ENCODE peak calls at places on chromosomes 2 and 18, in seven cellular contexts. One of them, this sample, is unnamed.

GRCh38 chr18:73793386-73793785 is 354.2 kb downstream of the FBXO15 start:
- DNase-seq in neural progenitor cell: no peak
- DNase-seq in lower lobe of right lung: no peak
- DNase-seq in Peyer's patch: no peak
- DNase-seq in mammary epithelial cell: peak; percentile 52
- DNase-seq in MM.1S: no peak
- DNase-seq in fibroblast of the aortic adventitia: peak; percentile 84
- DNase-seq in this sample: no peak

GRCh38 chr18:55290898-55291297 is 297.1 kb downstream of the TCF4 start:
- DNase-seq in neural progenitor cell: no peak
- DNase-seq in fibroblast of the aortic adventitia: no peak
- DNase-seq in MM.1S: no peak
- DNase-seq in lower lobe of right lung: no peak
- DNase-seq in Peyer's patch: no peak
- DNase-seq in mammary epithelial cell: no peak
- DNase-seq in this sample: no peak

GRCh38 chr18:13266208-13267100 is 47.9 kb downstream of the LDLRAD4 start:
- DNase-seq in lower lobe of right lung: peak; percentile 68
- DNase-seq in mammary epithelial cell: no peak
- DNase-seq in fibroblast of the aortic adventitia: no peak
- DNase-seq in MM.1S: no peak
- DNase-seq in Peyer's patch: peak; percentile 42
- DNase-seq in neural progenitor cell: no peak
- DNase-seq in this sample: no peak

GRCh38 chr2:19886261-19886660 is 15.5 kb downstream of the TTC32 start:
- DNase-seq in neural progenitor cell: no peak
- DNase-seq in mammary epithelial cell: no peak
- DNase-seq in lower lobe of right lung: no peak
- DNase-seq in Peyer's patch: no peak
- DNase-seq in fibroblast of the aortic adventitia: no peak
- DNase-seq in MM.1S: no peak
- DNase-seq in this sample: no peak

GRCh38 chr2:237167038-237167437 is 81.3 kb downstream of the COPS8 start:
- DNase-seq in MM.1S: no peak
- DNase-seq in neural progenitor cell: no peak
- DNase-seq in lower lobe of right lung: no peak
- DNase-seq in fibroblast of the aortic adventitia: no peak
- DNase-seq in mammary epithelial cell: no peak
- DNase-seq in Peyer's patch: no peak
- DNase-seq in this sample: no peak

GRCh38 chr18:79510731-79511141 is 115.0 kb downstream of the NFATC1 start:
- DNase-seq in Peyer's patch: peak; percentile 44
- DNase-seq in neural progenitor cell: no peak
- DNase-seq in MM.1S: no peak
- DNase-seq in mammary epithelial cell: no peak
- DNase-seq in fibroblast of the aortic adventitia: no peak
- DNase-seq in lower lobe of right lung: peak; percentile 30
- DNase-seq in this sample: no peak

GRCh38 chr2:237693281-237694039 is 66.1 kb downstream of the LRRFIP1 start:
- DNase-seq in mammary epithelial cell: peak; percentile 88
- DNase-seq in neural progenitor cell: no peak
- DNase-seq in MM.1S: no peak
- DNase-seq in lower lobe of right lung: no peak
- DNase-seq in fibroblast of the aortic adventitia: peak; percentile 60
- DNase-seq in Peyer's patch: peak; percentile 64
- DNase-seq in this sample: no peak

GRCh38 chr2:36540986-36541750 is 56.8 kb downstream of the FEZ2 start:
- DNase-seq in lower lobe of right lung: no peak
- DNase-seq in fibroblast of the aortic adventitia: no peak
- DNase-seq in neural progenitor cell: no peak
- DNase-seq in MM.1S: no peak
- DNase-seq in Peyer's patch: no peak
- DNase-seq in mammary epithelial cell: no peak
- DNase-seq in this sample: no peak

GRCh38 chr2:224069172-224069571 is 30.1 kb upstream of the SERPINE2 start:
- DNase-seq in MM.1S: no peak
- DNase-seq in mammary epithelial cell: peak; percentile 21
- DNase-seq in Peyer's patch: no peak
- DNase-seq in fibroblast of the aortic adventitia: peak; percentile 78
- DNase-seq in lower lobe of right lung: no peak
- DNase-seq in neural progenitor cell: no peak
- DNase-seq in this sample: no peak

GRCh38 chr2:241842620-241843211 is 16.0 kb downstream of the PDCD1 start:
- DNase-seq in MM.1S: peak; percentile 45
- DNase-seq in neural progenitor cell: no peak
- DNase-seq in mammary epithelial cell: no peak
- DNase-seq in fibroblast of the aortic adventitia: no peak
- DNase-seq in lower lobe of right lung: peak; percentile 75
- DNase-seq in Peyer's patch: peak; percentile 85
- DNase-seq in this sample: no peak

GRCh38 chr2:217621391-217621801 is 381.4 kb downstream of the TNS1 start:
- DNase-seq in MM.1S: no peak
- DNase-seq in neural progenitor cell: no peak
- DNase-seq in fibroblast of the aortic adventitia: no peak
- DNase-seq in Peyer's patch: no peak
- DNase-seq in mammary epithelial cell: no peak
- DNase-seq in lower lobe of right lung: no peak
- DNase-seq in this sample: no peak

GRCh38 chr2:118222643-118223486 is 134.6 kb downstream of the INSIG2 start:
- DNase-seq in fibroblast of the aortic adventitia: peak; percentile 15
- DNase-seq in Peyer's patch: no peak
- DNase-seq in lower lobe of right lung: no peak
- DNase-seq in MM.1S: peak; percentile 27
- DNase-seq in neural progenitor cell: peak; percentile 33
- DNase-seq in mammary epithelial cell: no peak
- DNase-seq in this sample: no peak

GRCh38 chr2:103788875-103789715 is 1027.3 kb downstream of the TMEM182 start:
- DNase-seq in MM.1S: no peak
- DNase-seq in fibroblast of the aortic adventitia: no peak
- DNase-seq in neural progenitor cell: peak; percentile 85
- DNase-seq in lower lobe of right lung: no peak
- DNase-seq in mammary epithelial cell: no peak
- DNase-seq in Peyer's patch: no peak
- DNase-seq in this sample: no peak

GRCh38 chr2:15940661-15941482 is 522 bp downstream of the MYCN start:
- DNase-seq in mammary epithelial cell: peak; percentile 46
- DNase-seq in lower lobe of right lung: no peak
- DNase-seq in fibroblast of the aortic adventitia: no peak
- DNase-seq in MM.1S: no peak
- DNase-seq in Peyer's patch: no peak
- DNase-seq in neural progenitor cell: peak; percentile 76
- DNase-seq in this sample: no peak

GRCh38 chr2:10385933-10386773 is 62.0 kb downstream of the ODC1 start:
- DNase-seq in neural progenitor cell: no peak
- DNase-seq in mammary epithelial cell: no peak
- DNase-seq in MM.1S: no peak
- DNase-seq in lower lobe of right lung: no peak
- DNase-seq in fibroblast of the aortic adventitia: peak; percentile 44
- DNase-seq in Peyer's patch: no peak
- DNase-seq in this sample: no peak

GRCh38 chr2:42045389-42045788 is 2.4 kb upstream of the PKDCC start:
- DNase-seq in lower lobe of right lung: no peak
- DNase-seq in fibroblast of the aortic adventitia: no peak
- DNase-seq in mammary epithelial cell: no peak
- DNase-seq in neural progenitor cell: no peak
- DNase-seq in MM.1S: no peak
- DNase-seq in Peyer's patch: no peak
- DNase-seq in this sample: no peak

GRCh38 chr2:20179755-20180594 is 45.0 kb downstream of the SDC1 start:
- DNase-seq in mammary epithelial cell: peak; percentile 95
- DNase-seq in fibroblast of the aortic adventitia: no peak
- DNase-seq in neural progenitor cell: peak; percentile 78
- DNase-seq in lower lobe of right lung: peak; percentile 88
- DNase-seq in Peyer's patch: peak; percentile 88
- DNase-seq in MM.1S: no peak
- DNase-seq in this sample: no peak

GRCh38 chr2:11742317-11742701 is 4.1 kb upstream of the LPIN1 start:
- DNase-seq in mammary epithelial cell: no peak
- DNase-seq in fibroblast of the aortic adventitia: no peak
- DNase-seq in lower lobe of right lung: no peak
- DNase-seq in MM.1S: no peak
- DNase-seq in neural progenitor cell: no peak
- DNase-seq in Peyer's patch: no peak
- DNase-seq in this sample: no peak

GRCh38 chr2:43319541-43319940 is 93.1 kb upstream of the ZFP36L2 start:
- DNase-seq in mammary epithelial cell: no peak
- DNase-seq in Peyer's patch: no peak
- DNase-seq in lower lobe of right lung: no peak
- DNase-seq in fibroblast of the aortic adventitia: peak; percentile 20
- DNase-seq in neural progenitor cell: no peak
- DNase-seq in MM.1S: no peak
- DNase-seq in this sample: no peak

GRCh38 chr2:172821370-172822338 is 86.0 kb downstream of the RAPGEF4 start:
- DNase-seq in Peyer's patch: no peak
- DNase-seq in MM.1S: no peak
- DNase-seq in mammary epithelial cell: no peak
- DNase-seq in neural progenitor cell: no peak
- DNase-seq in fibroblast of the aortic adventitia: peak; percentile 51
- DNase-seq in lower lobe of right lung: no peak
- DNase-seq in this sample: no peak
- H3K4me3 ChIP-seq in Peyer's patch: no peak overlapping the region
- H3K4me3 ChIP-seq in MM.1S: no peak overlapping the region
- H3K4me3 ChIP-seq in mammary epithelial cell: no peak overlapping the region
- H3K4me3 ChIP-seq in neural progenitor cell: no peak overlapping the region
- H3K4me3 ChIP-seq in fibroblast of the aortic adventitia: no peak overlapping the region
- H3K4me3 ChIP-seq in lower lobe of right lung: peak overlapping the region; percentile 48
- H3K4me3 ChIP-seq in this sample: no peak overlapping the region

GRCh38 chr2:161419338-161419965 is 3.4 kb downstream of the TBR1 start:
- DNase-seq in mammary epithelial cell: no peak
- DNase-seq in Peyer's patch: no peak
- DNase-seq in neural progenitor cell: no peak
- DNase-seq in lower lobe of right lung: no peak
- DNase-seq in fibroblast of the aortic adventitia: no peak
- DNase-seq in MM.1S: no peak
- DNase-seq in this sample: no peak

GRCh38 chr2:161417428-161418274 is 1.6 kb downstream of the TBR1 start:
- DNase-seq in MM.1S: no peak
- DNase-seq in Peyer's patch: no peak
- DNase-seq in mammary epithelial cell: no peak
- DNase-seq in lower lobe of right lung: no peak
- DNase-seq in neural progenitor cell: peak; percentile 23
- DNase-seq in fibroblast of the aortic adventitia: no peak
- DNase-seq in this sample: no peak

GRCh38 chr2:161420406-161421025 is 4.4 kb downstream of the TBR1 start:
- DNase-seq in lower lobe of right lung: no peak
- DNase-seq in Peyer's patch: no peak
- DNase-seq in mammary epithelial cell: no peak
- DNase-seq in fibroblast of the aortic adventitia: no peak
- DNase-seq in neural progenitor cell: peak; percentile 27
- DNase-seq in MM.1S: no peak
- DNase-seq in this sample: no peak

GRCh38 chr2:161418275-161418714 is 2.2 kb downstream of the TBR1 start:
- DNase-seq in MM.1S: no peak
- DNase-seq in mammary epithelial cell: no peak
- DNase-seq in Peyer's patch: no peak
- DNase-seq in lower lobe of right lung: no peak
- DNase-seq in fibroblast of the aortic adventitia: no peak
- DNase-seq in neural progenitor cell: no peak
- DNase-seq in this sample: no peak

DNA sequence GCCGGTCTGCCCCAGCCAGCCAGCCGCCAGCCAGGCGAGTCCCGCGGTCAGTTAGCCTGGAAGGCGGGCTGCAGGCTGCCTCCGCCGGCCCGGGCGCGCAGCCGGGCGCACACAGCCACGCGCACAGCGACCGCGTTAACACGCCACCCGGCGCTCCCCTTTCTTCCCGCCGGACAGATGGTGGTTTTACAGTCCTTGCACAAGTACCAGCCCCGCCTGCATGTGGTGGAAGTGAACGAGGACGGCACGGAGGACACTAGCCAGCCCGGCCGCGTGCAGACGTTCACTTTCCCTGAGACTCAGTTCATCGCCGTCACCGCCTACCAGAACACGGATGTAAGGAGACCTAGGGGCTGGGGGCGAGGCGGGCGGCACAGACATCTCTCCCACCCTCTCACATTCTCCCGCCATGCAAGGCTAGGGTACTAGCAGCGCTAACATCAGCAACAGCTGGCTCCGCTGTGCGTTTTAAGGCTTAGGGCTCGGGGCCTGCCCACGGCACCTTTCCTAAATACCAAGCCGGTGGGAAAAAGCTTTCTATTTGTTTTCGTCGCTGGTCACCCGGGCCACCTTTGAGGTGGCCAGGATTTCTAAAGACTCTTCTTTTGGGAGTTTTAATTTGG is 2.7 kb downstream of the TBR1 start:
- DNase-seq in MM.1S: no peak
- DNase-seq in lower lobe of right lung: no peak
- DNase-seq in Peyer's patch: peak; percentile 51
- DNase-seq in mammary epithelial cell: no peak
- DNase-seq in neural progenitor cell: peak; percentile 82
- DNase-seq in fibroblast of the aortic adventitia: no peak
- DNase-seq in this sample: no peak
- H3K4me3 ChIP-seq in MM.1S: peak overlapping the region; percentile 28
- H3K4me3 ChIP-seq in lower lobe of right lung: no peak overlapping the region
- H3K4me3 ChIP-seq in Peyer's patch: no peak overlapping the region
- H3K4me3 ChIP-seq in mammary epithelial cell: no peak overlapping the region
- H3K4me3 ChIP-seq in neural progenitor cell: peak overlapping the region; percentile 19
- H3K4me3 ChIP-seq in fibroblast of the aortic adventitia: peak overlapping the region; percentile 35
- H3K4me3 ChIP-seq in this sample: no peak overlapping the region

GRCh38 chr18:49563130-49563540 is 1.3 kb downstream of the LIPG start:
- DNase-seq in fibroblast of the aortic adventitia: no peak
- DNase-seq in mammary epithelial cell: peak; percentile 87
- DNase-seq in MM.1S: no peak
- DNase-seq in lower lobe of right lung: no peak
- DNase-seq in Peyer's patch: no peak
- DNase-seq in neural progenitor cell: no peak
- DNase-seq in this sample: no peak

GRCh38 chr18:49564435-49564834 is 2.6 kb downstream of the LIPG start:
- DNase-seq in Peyer's patch: no peak
- DNase-seq in MM.1S: no peak
- DNase-seq in fibroblast of the aortic adventitia: no peak
- DNase-seq in mammary epithelial cell: no peak
- DNase-seq in neural progenitor cell: no peak
- DNase-seq in lower lobe of right lung: no peak
- DNase-seq in this sample: no peak

GRCh38 chr18:49565101-49565500 is 3.2 kb downstream of the LIPG start:
- DNase-seq in Peyer's patch: no peak
- DNase-seq in neural progenitor cell: no peak
- DNase-seq in fibroblast of the aortic adventitia: no peak
- DNase-seq in mammary epithelial cell: no peak
- DNase-seq in MM.1S: no peak
- DNase-seq in lower lobe of right lung: no peak
- DNase-seq in this sample: no peak

GRCh38 chr18:49562481-49563129 is 748 bp downstream of the LIPG start:
- DNase-seq in neural progenitor cell: peak; percentile 64
- DNase-seq in fibroblast of the aortic adventitia: no peak
- DNase-seq in mammary epithelial cell: peak; percentile 57
- DNase-seq in Peyer's patch: no peak
- DNase-seq in lower lobe of right lung: no peak
- DNase-seq in MM.1S: no peak
- DNase-seq in this sample: no peak

GRCh38 chr18:49563701-49564100 is 1.8 kb downstream of the LIPG start:
- DNase-seq in lower lobe of right lung: no peak
- DNase-seq in mammary epithelial cell: peak; percentile 26
- DNase-seq in Peyer's patch: no peak
- DNase-seq in MM.1S: no peak
- DNase-seq in neural progenitor cell: no peak
- DNase-seq in fibroblast of the aortic adventitia: no peak
- DNase-seq in this sample: no peak
- H3K4me3 ChIP-seq in lower lobe of right lung: no peak overlapping the region
- H3K4me3 ChIP-seq in mammary epithelial cell: peak overlapping the region; percentile 70
- H3K4me3 ChIP-seq in Peyer's patch: peak overlapping the region; percentile 31
- H3K4me3 ChIP-seq in MM.1S: no peak overlapping the region
- H3K4me3 ChIP-seq in neural progenitor cell: no peak overlapping the region
- H3K4me3 ChIP-seq in fibroblast of the aortic adventitia: peak overlapping the region; percentile 66
- H3K4me3 ChIP-seq in this sample: no peak overlapping the region

GRCh38 chr2:139744273-139744672 is 964.1 kb upstream of the NXPH2 start:
- DNase-seq in Peyer's patch: no peak
- DNase-seq in MM.1S: no peak
- DNase-seq in neural progenitor cell: no peak
- DNase-seq in lower lobe of right lung: no peak
- DNase-seq in fibroblast of the aortic adventitia: no peak
- DNase-seq in mammary epithelial cell: no peak
- DNase-seq in this sample: peak; percentile 9
- H3K4me3 ChIP-seq in Peyer's patch: no peak overlapping the region
- H3K4me3 ChIP-seq in MM.1S: no peak overlapping the region
- H3K4me3 ChIP-seq in neural progenitor cell: no peak overlapping the region
- H3K4me3 ChIP-seq in lower lobe of right lung: no peak overlapping the region
- H3K4me3 ChIP-seq in fibroblast of the aortic adventitia: no peak overlapping the region
- H3K4me3 ChIP-seq in mammary epithelial cell: no peak overlapping the region
- H3K4me3 ChIP-seq in this sample: no peak overlapping the region

This sample was measured in Jurkat, Clone E6-1.